ENCODE peak calls at places on chromosomes 3 and 15, in four cellular contexts. C is breast epithelium, S is gastrocnemius medialis, J is esophagus squamous epithelium. L is an unnamed sample.

GRCh38 chr3:134334231-134334900 is 39.9 kb downstream of the AMOTL2 start:
- DNase-seq in C (no peak), S (no peak), J (no peak), L (no peak)

GRCh38 chr15:70358871-70359647 is 261.3 kb upstream of the TLE3 start:
- DNase-seq in C (no peak), S (no peak), J (no peak), L (no peak)

GRCh38 chr3:150610785-150611184 is 7.7 kb downstream of the SELENOT start:
- DNase-seq in C (no peak), S (no peak), J (no peak), L (no peak)

GRCh38 chr3:127903596-127903995 is 11.4 kb upstream of the KBTBD12 start:
- DNase-seq in C (no peak), S (no peak), J (no peak), L (no peak)

GRCh38 chr3:112653209-112653871 is 12.4 kb upstream of the CCDC80 start:
- DNase-seq in C (no peak), S (no peak), J (no peak), L (peak)

GRCh38 chr15:68259883-68260282 is 17.7 kb upstream of the FEM1B start:
- DNase-seq in C (no peak), S (peak), J (no peak), L (no peak)

GRCh38 chr3:195537995-195538394 is 5.1 kb downstream of the PPP1R2 start:
- DNase-seq in C (no peak), S (peak), J (no peak), L (no peak)

GRCh38 chr3:19399836-19400235 is 251.5 kb downstream of the KCNH8 start:
- DNase-seq in C (no peak), S (no peak), J (no peak), L (no peak)

GRCh38 chr3:129224984-129225393 is 24.4 kb upstream of the COPG1 start:
- DNase-seq in C (peak), S (peak), J (peak), L (peak)

GRCh38 chr3:31275038-31275562 is 257.6 kb upstream of the STT3B start:
- DNase-seq in C (no peak), S (no peak), J (no peak), L (no peak)

GRCh38 chr15:67063689-67064606 is 1.5 kb upstream of the SMAD3 start:
- DNase-seq in C (no peak), S (no peak), J (no peak), L (no peak)

GRCh38 chr3:59265566-59265965 is 215.7 kb upstream of the CFAP20DC start:
- DNase-seq in C (no peak), S (no peak), J (no peak), L (no peak)

GRCh38 chr3:170225166-170225565 is 2.9 kb downstream of the PRKCI start:
- DNase-seq in C (no peak), S (no peak), J (no peak), L (no peak)

GRCh38 chr3:157436583-157437300 is at the start of gene PTX3:
- DNase-seq in C (no peak), S (no peak), J (peak), L (peak)

GRCh38 chr3:158801200-158801599 is 654 bp upstream of the MFSD1 start:
- DNase-seq in C (no peak), S (no peak), J (no peak), L (no peak)

GRCh38 chr3:140292684-140293083 is 357.7 kb downstream of the CLSTN2 start:
- DNase-seq in C (peak), S (no peak), J (no peak), L (peak)

GRCh38 chr3:107421170-107421792 is 44.0 kb downstream of the CCDC54 start:
- DNase-seq in C (no peak), S (no peak), J (no peak), L (no peak)

GRCh38 chr3:186108106-186108940 is 566 bp downstream of the ETV5 start:
- DNase-seq in C (no peak), S (no peak), J (no peak), L (no peak)

GRCh38 chr3:136396916-136397315 is 146.8 kb downstream of the PCCB start:
- DNase-seq in C (no peak), S (no peak), J (no peak), L (no peak)

GRCh38 chr3:138351916-138352555 is 3.7 kb downstream of the MRAS start:
- DNase-seq in C (no peak), S (peak), J (no peak), L (no peak)

GRCh38 chr3:158742861-158743260 is 10.6 kb upstream of the RARRES1 start:
- DNase-seq in C (no peak), S (no peak), J (no peak), L (no peak)

GRCh38 chr3:31010491-31010890 is 116.0 kb upstream of the GADL1 start:
- DNase-seq in C (no peak), S (no peak), J (no peak), L (no peak)

GRCh38 chr3:126545544-126545943 is 13.2 kb downstream of the C3orf22 start:
- DNase-seq in C (peak), S (no peak), J (no peak), L (no peak)

GRCh38 chr15:40449275-40449674 is 8.5 kb downstream of the BAHD1 start:
- DNase-seq in C (no peak), S (no peak), J (no peak), L (no peak)
- H3K27ac ChIP-seq in C (no peak), S (no peak), J (no peak), L (no peak)

GRCh38 chr3:50612234-50612972 is 829 bp upstream of the CISH start:
- DNase-seq in C (no peak), S (no peak), J (no peak), L (no peak)
- TF ChIP-seq POLR2A in C (no peak), S (peak), J (no peak), L (peak)

DNA sequence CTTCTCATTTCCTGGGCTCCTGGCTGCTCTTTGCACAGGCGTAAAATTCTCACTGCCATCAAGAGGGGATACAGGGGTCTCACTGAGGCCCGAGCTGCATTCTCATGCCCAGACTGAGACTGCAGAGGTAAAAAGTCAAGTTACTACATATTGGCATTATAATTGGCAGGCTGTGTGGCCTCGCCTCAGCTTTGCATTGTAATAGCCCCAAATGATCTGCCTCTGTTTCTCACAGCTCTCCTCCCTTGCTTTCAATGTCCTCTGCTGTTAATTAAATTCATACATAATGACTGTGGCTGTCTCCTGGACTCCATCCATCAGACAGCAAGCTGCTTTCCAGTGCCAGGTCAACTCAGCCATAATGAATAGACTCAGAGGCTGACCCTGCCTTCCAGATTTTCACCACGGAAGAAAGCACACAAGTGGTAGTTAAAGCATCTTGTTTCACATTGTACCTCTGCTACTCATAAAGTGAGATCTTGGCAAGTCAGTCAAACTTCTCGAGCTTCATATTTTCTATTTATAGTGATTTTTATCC is 7.6 kb upstream of the RTP4 start:
- DNase-seq in C (no peak), S (no peak), J (no peak), L (no peak)
- H3K27ac ChIP-seq in C (no peak), S (no peak), J (no peak), L (no peak)

GRCh38 chr3:183306798-183307671 is 54.0 kb downstream of the B3GNT5 start:
- DNase-seq in C (peak), S (peak), J (peak), L (peak)
- TF ChIP-seq POLR2A in C (no peak), S (peak), J (no peak), L (no peak)

GRCh38 chr3:25782938-25783660 is at the start of gene NGLY1:
- DNase-seq in C (peak), S (peak), J (peak), L (peak)

GRCh38 chr3:25781145-25781757 is 2.0 kb downstream of the NGLY1 start:
- DNase-seq in C (no peak), S (no peak), J (no peak), L (no peak)

GRCh38 chr3:25780618-25781017 is 2.6 kb downstream of the NGLY1 start:
- DNase-seq in C (no peak), S (no peak), J (no peak), L (no peak)

GRCh38 chr3:25782636-25782937 is 656 bp downstream of the NGLY1 start:
- DNase-seq in C (no peak), S (no peak), J (no peak), L (no peak)

GRCh38 chr3:25781758-25782594 is 1.3 kb downstream of the NGLY1 start:
- DNase-seq in C (no peak), S (no peak), J (no peak), L (no peak)
- H3K27ac ChIP-seq in C (no peak), S (peak), J (peak), L (no peak)

DNA sequence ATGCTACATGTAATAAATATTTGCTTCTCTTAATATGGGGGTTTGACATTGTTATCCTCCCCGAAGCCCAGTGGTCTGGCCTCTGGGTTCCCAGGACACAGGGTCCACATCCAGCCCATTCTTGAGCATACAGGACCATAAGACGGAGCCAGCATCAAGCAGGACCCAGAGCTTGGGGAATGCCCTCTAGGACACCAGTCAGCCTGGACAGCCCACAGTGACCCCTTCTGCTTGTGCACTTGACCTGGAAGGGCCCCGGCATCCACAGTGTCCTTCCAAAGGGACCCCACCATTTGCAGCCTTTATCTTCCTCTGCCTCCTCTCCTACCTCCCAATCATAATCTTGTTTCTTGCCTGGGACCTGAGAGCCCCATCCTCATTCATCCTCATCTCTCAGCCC is 46.2 kb upstream of the IREB2 start:
- DNase-seq in C (no peak), S (no peak), J (no peak), L (no peak)
- TF ChIP-seq POLR2A in C (no peak), S (no peak), J (no peak), L (no peak)

L was measured in tibial nerve.